ENCODE peak calls at places on chromosome 13, in four cellular contexts. K is substantia nigra, G is IMR-90, C is cardiac muscle cell. Q is an unnamed sample.

GRCh38 chr13:108902557-108903155 is 273.2 kb downstream of the MYO16 start:
- DNase-seq in C (no peak), K (no peak), G (no peak), Q (no peak)

GRCh38 chr13:71255633-71256032 is 611.4 kb downstream of the DACH1 start:
- DNase-seq in C (no peak), K (no peak), G (no peak), Q (no peak)

GRCh38 chr13:102312841-102313240 is 89.0 kb downstream of the FGF14 start:
- DNase-seq in G (no peak), K (no peak), C (no peak), Q (no peak)

GRCh38 chr13:26555413-26555812 is 2.1 kb upstream of the WASF3 start:
- DNase-seq in C (no peak), G (no peak), K (no peak), Q (no peak)

GRCh38 chr13:23427342-23428182 is 5.9 kb downstream of the SACS start:
- DNase-seq in G (peak), K (no peak), C (no peak), Q (no peak)

GRCh38 chr13:42277618-42278276 is 5.8 kb downstream of the AKAP11 start:
- DNase-seq in C (no peak), K (no peak), G (peak), Q (no peak)

GRCh38 chr13:52899206-52899605 is 50.8 kb upstream of the PCDH8 start:
- DNase-seq in K (no peak), G (no peak), C (no peak), Q (no peak)

GRCh38 chr13:90454002-90454636 is 893.4 kb upstream of the MIR17HG start:
- DNase-seq in C (no peak), G (no peak), K (no peak), Q (no peak)

GRCh38 chr13:37418490-37418889 is 180.1 kb downstream of the POSTN start:
- DNase-seq in K (no peak), C (no peak), G (peak), Q (no peak)

GRCh38 chr13:60787083-60787482 is 390.1 kb downstream of the TDRD3 start:
- DNase-seq in K (no peak), G (no peak), C (no peak), Q (no peak)

GRCh38 chr13:90547272-90547790 is 800.2 kb upstream of the MIR17HG start:
- DNase-seq in G (no peak), K (no peak), C (no peak), Q (no peak)

GRCh38 chr13:108227651-108228272 is 9.6 kb downstream of the ABHD13 start:
- DNase-seq in C (peak), G (peak), K (no peak), Q (no peak)

GRCh38 chr13:24511824-24512207 is 762 bp downstream of the PARP4 start:
- DNase-seq in K (no peak), G (no peak), C (peak), Q (no peak)

GRCh38 chr13:108346376-108346775 is 76.9 kb downstream of the TNFSF13B start:
- DNase-seq in K (no peak), G (no peak), C (no peak), Q (no peak)

GRCh38 chr13:73932091-73932490 is 202.1 kb downstream of the KLF12 start:
- DNase-seq in C (no peak), G (no peak), K (no peak), Q (no peak)

GRCh38 chr13:24127116-24127631 is 33.3 kb upstream of the SPATA13 start:
- DNase-seq in G (peak), C (no peak), K (no peak), Q (no peak)

GRCh38 chr13:21964686-21965085 is 293.8 kb downstream of the FGF9 start:
- DNase-seq in K (no peak), C (no peak), G (peak), Q (no peak)

GRCh38 chr13:48975101-48975925 is at the start of gene FNDC3A:
- DNase-seq in K (peak), G (peak), C (peak), Q (peak)

GRCh38 chr13:33953203-33953602 is 135.3 kb downstream of the RFC3 start:
- DNase-seq in K (no peak), C (no peak), G (peak), Q (no peak)

GRCh38 chr13:71240906-71241305 is 626.1 kb downstream of the DACH1 start:
- DNase-seq in K (no peak), G (no peak), C (peak), Q (no peak)

GRCh38 chr13:50357586-50358118 is 342.4 kb downstream of the KCNRG start:
- DNase-seq in K (peak), G (peak), C (no peak), Q (no peak)

GRCh38 chr13:41905600-41906254 is 55.2 kb downstream of the VWA8 start:
- DNase-seq in G (peak), C (peak), K (no peak), Q (no peak)

GRCh38 chr13:97889803-97890202 is 63.7 kb upstream of the IPO5 start:
- DNase-seq in K (no peak), C (no peak), G (no peak), Q (no peak)

GRCh38 chr13:75635101-75635620 is 969 bp upstream of the LMO7 start:
- DNase-seq in G (no peak), C (no peak), K (no peak), Q (no peak)

GRCh38 chr13:34371645-34372044 is 553.7 kb downstream of the RFC3 start:
- DNase-seq in G (no peak), C (no peak), K (no peak), Q (no peak)

DNA sequence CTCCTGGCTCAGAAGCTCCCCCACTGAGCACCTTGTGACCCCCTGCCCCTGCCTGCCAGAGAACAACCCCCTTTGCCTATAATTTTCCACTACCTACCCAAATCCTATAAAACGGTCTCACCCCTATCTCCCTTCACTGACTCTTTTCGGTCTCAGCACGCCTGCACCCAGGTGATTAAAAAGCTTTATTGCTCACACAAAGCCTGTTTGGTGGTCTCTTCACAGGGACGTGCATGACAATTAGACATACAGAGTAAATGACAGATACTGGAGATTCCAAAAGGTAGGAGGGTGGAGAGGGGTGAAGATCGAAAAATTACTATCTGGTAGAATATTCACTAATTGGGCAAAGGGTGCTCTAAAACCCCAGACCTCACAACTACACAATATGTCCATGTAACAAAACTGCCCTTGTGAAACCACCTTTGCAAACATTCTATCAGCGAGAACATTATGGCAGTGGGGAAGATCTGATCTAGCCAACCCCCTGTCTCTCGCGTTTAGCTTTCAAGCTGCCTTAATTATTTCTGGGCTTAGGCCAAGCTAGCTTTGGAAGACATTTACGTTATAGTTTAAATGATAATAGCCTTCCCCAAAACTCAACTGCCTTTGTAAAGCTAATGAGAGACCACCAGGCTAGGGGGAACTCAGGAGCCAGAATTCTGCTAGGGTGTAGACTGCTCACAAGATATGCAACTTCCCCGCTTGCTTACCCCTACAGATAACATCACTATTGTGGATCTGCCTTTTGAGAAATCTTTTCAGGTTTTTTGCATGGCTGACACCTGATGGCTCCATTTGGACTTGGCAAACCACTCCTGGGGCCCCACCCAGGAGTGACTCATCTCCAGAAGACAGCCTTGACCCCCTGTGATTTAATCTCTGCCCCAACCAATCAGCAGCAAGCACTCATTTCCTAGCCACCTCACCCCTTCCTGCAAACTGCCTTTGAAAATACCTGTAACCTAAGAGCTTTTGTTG is 1534.0 kb upstream of the SPRY2 start:
- DNase-seq in C (no peak), K (no peak), G (no peak), Q (no peak)
- H3K27ac ChIP-seq in C (no peak), K (no peak), G (no peak), Q (no peak)

GRCh38 chr13:32426981-32427851 is 714 bp downstream of the N4BP2L1 start:
- DNase-seq in C (peak), G (peak), K (peak), Q (peak)

GRCh38 chr13:32427852-32428580 is at the start of gene N4BP2L1:
- DNase-seq in C (peak), K (peak), G (no peak), Q (peak)

GRCh38 chr13:32430018-32430747 is 2.3 kb upstream of the N4BP2L1 start:
- DNase-seq in K (no peak), C (no peak), G (peak), Q (no peak)

GRCh38 chr13:32428581-32429072 is 697 bp upstream of the N4BP2L1 start:
- DNase-seq in C (no peak), K (no peak), G (no peak), Q (no peak)

DNA sequence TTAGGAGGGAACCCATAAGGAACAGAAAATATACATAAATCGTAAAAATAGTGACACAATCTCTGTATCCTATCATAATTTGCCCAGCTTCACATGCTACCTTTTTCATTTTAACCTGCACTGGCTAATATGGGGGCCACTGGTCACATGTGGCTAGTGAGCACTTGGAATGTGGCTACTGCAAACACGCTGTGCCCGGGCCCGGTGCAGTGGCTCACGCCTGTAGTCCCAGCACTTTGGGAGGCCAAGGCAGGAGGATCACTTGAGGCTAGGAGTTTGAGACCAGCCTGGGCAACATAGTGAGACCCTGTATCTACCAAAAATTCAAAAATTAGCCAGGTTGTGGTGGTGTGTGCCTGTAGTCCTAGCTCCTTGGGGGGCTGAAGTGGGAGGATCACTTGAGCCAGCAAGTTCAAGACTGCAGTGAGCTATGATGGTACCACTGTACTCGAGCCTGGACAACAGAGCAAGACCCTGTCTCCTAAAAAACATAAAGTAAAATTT is 1.5 kb upstream of the N4BP2L1 start:
- DNase-seq in K (no peak), G (no peak), C (no peak), Q (no peak)
- H3K27ac ChIP-seq in K (no peak), G (no peak), C (no peak), Q (no peak)

GRCh38 chr13:106561551-106562170 is 6.3 kb downstream of the ARGLU1 start:
- DNase-seq in G (peak), C (peak), K (peak), Q (no peak)
- H3K27ac ChIP-seq in G (no peak), C (peak), K (no peak), Q (no peak)

GRCh38 chr13:31011193-31011860 is 78.9 kb downstream of the TEX26 start:
- DNase-seq in G (no peak), C (no peak), K (no peak), Q (no peak)
- H3K27ac ChIP-seq in G (no peak), C (no peak), K (no peak), Q (no peak)

GRCh38 chr13:99812611-99813010 is 159.0 kb downstream of the ZIC5 start:
- DNase-seq in K (no peak), C (no peak), G (peak), Q (no peak)
- H3K27ac ChIP-seq in K (no peak), C (no peak), G (no peak), Q (no peak)

GRCh38 chr13:113950451-113951245 is 23.2 kb downstream of the C13orf46 start:
- DNase-seq in G (no peak), K (no peak), C (no peak), Q (no peak)
- H3K27ac ChIP-seq in G (no peak), K (no peak), C (no peak), Q (no peak)

Q was measured in caudate nucleus.